ENCODE peak calls at places on chromosomes 6 and 20, in eight cellular contexts. D is hippocampal formation; Y is stimulated activated CD4-positive, alpha-beta T cell treated with anti-CD3 and anti-CD28 coated beads, Interleukin-2, amount 100 ng/mL, for 24 hours; Z is activated T-helper 9 cell treated with anti-CD3 and anti-CD28 coated beads, Interleukin-2, amount 50 U/mL, for 16 hours; R is activated CD4-positive, alpha-beta T cell treated with anti-CD3 and anti-CD28 coated beads, Interleukin-2, amount 50 U/mL, for 24 hours; N is NCI-H69; P is tibial artery; V is activated T-cell treated with anti-CD3 and anti-CD28 coated beads, Interleukin-2, amount 50 U/mL, for 4 hours. G is an unnamed sample.

GRCh38 chr20:37745553-37745952 is 51.7 kb downstream of the CTNNBL1 start:
- DNase-seq in D (no peak), Y (peak; percentile 9), Z (no peak), R (peak; percentile 4), N (no peak), P (no peak), V (no peak), G (no peak)

GRCh38 chr6:138590796-138591709 is 91.8 kb upstream of the NHSL1 start:
- DNase-seq in D (peak; percentile 25), Y (peak; percentile 44), Z (no peak), R (peak; percentile 33), N (peak; percentile 91), P (no peak), V (no peak), G (peak; percentile 55)

GRCh38 chr6:111750147-111750546 is 123.1 kb downstream of the FYN start:
- DNase-seq in D (no peak), Y (no peak), Z (no peak), R (no peak), N (no peak), P (no peak), V (no peak), G (no peak)

GRCh38 chr6:11700118-11700718 is 78.4 kb downstream of the ADTRP start:
- DNase-seq in D (no peak), Y (no peak), Z (no peak), R (peak; percentile 28), N (peak; percentile 67), P (no peak), V (no peak), G (peak; percentile 80)

GRCh38 chr6:45786243-45786795 is 229.3 kb downstream of the CLIC5 start:
- DNase-seq in D (no peak), Y (no peak), Z (no peak), R (no peak), N (peak; percentile 89), P (no peak), V (no peak), G (no peak)

GRCh38 chr6:138569970-138570715 is 70.8 kb upstream of the NHSL1 start:
- DNase-seq in D (no peak), Y (no peak), Z (no peak), R (no peak), N (peak; percentile 52), P (no peak), V (no peak), G (no peak)

GRCh38 chr6:71203211-71203610 is 85.4 kb upstream of the OGFRL1 start:
- DNase-seq in D (no peak), Y (no peak), Z (no peak), R (no peak), N (no peak), P (no peak), V (no peak), G (no peak)

GRCh38 chr6:19804362-19805145 is 32.6 kb upstream of the ID4 start:
- DNase-seq in D (peak; percentile 92), Y (peak; percentile 82), Z (no peak), R (peak; percentile 43), N (peak; percentile 99), P (peak; percentile 99), V (peak; percentile 6), G (peak; percentile 95)

GRCh38 chr6:23175391-23175790 is 606.0 kb downstream of the HDGFL1 start:
- DNase-seq in D (no peak), Y (no peak), Z (no peak), R (no peak), N (no peak), P (no peak), V (no peak), G (no peak)

GRCh38 chr6:130872250-130873095 is 45.3 kb downstream of the SMLR1 start:
- DNase-seq in D (peak; percentile 44), Y (peak; percentile 82), Z (peak; percentile 54), R (peak; percentile 62), N (peak; percentile 65), P (peak; percentile 73), V (peak; percentile 67), G (peak; percentile 54)

GRCh38 chr6:111552999-111553398 is 52.7 kb downstream of the TRAF3IP2 start:
- DNase-seq in D (no peak), Y (no peak), Z (no peak), R (no peak), N (peak; percentile 91), P (no peak), V (no peak), G (no peak)

GRCh38 chr6:37208793-37209192 is 38.8 kb downstream of the PIM1 start:
- DNase-seq in D (no peak), Y (no peak), Z (no peak), R (no peak), N (no peak), P (no peak), V (no peak), G (no peak)

GRCh38 chr6:89372506-89372901 is 20.0 kb upstream of the UBE2J1 start:
- DNase-seq in D (no peak), Y (no peak), Z (no peak), R (no peak), N (peak; percentile 29), P (no peak), V (no peak), G (peak; percentile 41)